ENCODE peak calls at places on chromosomes 2 and 18, in seven cellular contexts. P is sigmoid colon, J is uterus, F is K562, L is stomach, H is HepG2, S is adrenal gland. X is an unnamed sample.

GRCh38 chr2:174873457-174873856 is 109.2 kb upstream of the CHRNA1 start:
- DNase-seq in S (no peak), P (no peak), L (no peak), F (no peak), H (no peak), J (no peak), X (no peak)

GRCh38 chr2:15719566-15720313 is 128.1 kb downstream of the DDX1 start:
- DNase-seq in H (no peak), F (no peak), L (peak), P (no peak), J (no peak), S (no peak), X (no peak)

GRCh38 chr2:128304715-128305554 is 13.7 kb downstream of the HS6ST1 start:
- DNase-seq in J (peak), H (peak), L (peak), F (peak), P (peak), S (peak), X (no peak)

GRCh38 chr2:68423966-68424650 is 43.0 kb downstream of the FBXO48 start:
- DNase-seq in P (no peak), S (no peak), L (no peak), H (no peak), F (peak), J (no peak), X (peak)

GRCh38 chr18:23746851-23747250 is 57.6 kb downstream of the LAMA3 start:
- DNase-seq in L (no peak), F (no peak), J (no peak), S (no peak), H (no peak), P (no peak), X (no peak)

GRCh38 chr2:129611456-129611855 is 368.0 kb upstream of the RAB6C start:
- DNase-seq in J (no peak), S (no peak), H (no peak), P (no peak), F (no peak), L (no peak), X (no peak)

GRCh38 chr2:189799531-189799930 is 15.3 kb downstream of the PMS1 start:
- DNase-seq in F (no peak), L (no peak), S (no peak), J (no peak), H (no peak), P (no peak), X (peak)

GRCh38 chr2:73203055-73203681 is 794 bp downstream of the NOTO start:
- DNase-seq in H (no peak), P (no peak), J (no peak), S (no peak), L (no peak), F (no peak), X (no peak)

GRCh38 chr18:74395006-74395405 is 62.1 kb downstream of the DIPK1C start:
- DNase-seq in P (no peak), J (no peak), F (no peak), S (no peak), L (no peak), H (no peak), X (no peak)

GRCh38 chr2:100588071-100588786 is 25.4 kb downstream of the PDCL3 start:
- DNase-seq in F (peak), L (no peak), J (no peak), P (no peak), S (no peak), H (no peak), X (peak)

GRCh38 chr2:71331581-71332412 is at the start of gene ZNF638:
- DNase-seq in S (peak), F (peak), P (peak), L (peak), H (peak), J (peak), X (peak)
- TF ChIP-seq POLR2A in S (peak), F (peak), P (peak), L (no peak), H (peak), J (peak), X (peak)

GRCh38 chr2:150631236-150631603 is 143.8 kb upstream of the RND3 start:
- DNase-seq in F (no peak), H (no peak), P (no peak), L (no peak), S (no peak), J (no peak), X (no peak)

GRCh38 chr2:150626934-150627336 is 139.5 kb upstream of the RND3 start:
- DNase-seq in F (no peak), L (no peak), J (no peak), P (no peak), H (no peak), S (no peak), X (no peak)

GRCh38 chr2:150625741-150626140 is 138.3 kb upstream of the RND3 start:
- DNase-seq in F (no peak), J (no peak), H (no peak), P (no peak), S (no peak), L (no peak), X (no peak)

GRCh38 chr2:150627526-150627925 is 140.1 kb upstream of the RND3 start:
- DNase-seq in J (no peak), F (no peak), H (no peak), S (no peak), L (no peak), P (no peak), X (no peak)

DNA sequence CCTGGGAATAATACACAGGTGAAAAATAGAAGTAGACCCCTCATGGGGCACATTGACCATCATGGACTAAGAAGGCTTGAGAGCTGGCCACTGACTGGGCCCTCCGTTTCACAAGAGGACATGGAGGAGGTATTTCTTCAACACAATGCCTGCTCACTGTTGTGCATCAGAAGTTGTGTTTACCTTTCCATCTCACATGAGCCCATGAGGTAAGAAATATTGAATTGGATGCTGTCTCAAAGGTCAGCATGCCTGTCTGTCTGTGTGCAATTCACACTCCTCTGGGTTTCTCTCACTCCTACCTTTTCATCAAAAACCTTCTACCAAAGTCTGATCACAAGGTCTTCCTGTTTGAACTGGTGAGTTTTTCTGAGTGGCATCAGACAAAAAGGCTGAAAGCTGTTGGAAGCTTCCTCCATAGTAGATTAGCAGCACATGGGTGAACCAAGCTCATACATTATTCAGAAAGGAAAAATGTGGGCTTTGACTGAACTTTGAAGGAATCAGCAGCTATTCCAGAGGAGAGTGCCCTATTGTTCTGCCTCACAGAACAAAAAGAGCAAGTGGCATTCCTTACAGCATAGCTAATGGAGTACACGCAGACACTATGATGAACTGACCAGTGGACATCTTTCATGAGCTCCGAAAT is 143.2 kb upstream of the RND3 start:
- DNase-seq in F (no peak), H (no peak), P (no peak), S (no peak), L (no peak), J (no peak), X (no peak)
- TF ChIP-seq POLR2A in F (no peak), H (no peak), P (no peak), S (no peak), L (no peak), J (no peak), X (no peak)

GRCh38 chr2:239397856-239398470 is 2.9 kb downstream of the HDAC4 start:
- DNase-seq in F (no peak), P (peak), J (no peak), H (no peak), S (peak), L (no peak), X (no peak)

GRCh38 chr2:239395524-239395923 is 5.3 kb downstream of the HDAC4 start:
- DNase-seq in F (no peak), L (no peak), H (no peak), S (peak), P (peak), J (no peak), X (no peak)

GRCh38 chr2:239398536-239398935 is 2.3 kb downstream of the HDAC4 start:
- DNase-seq in L (no peak), H (no peak), J (peak), P (peak), F (no peak), S (peak), X (peak)

GRCh38 chr2:239394978-239395377 is 5.8 kb downstream of the HDAC4 start:
- DNase-seq in F (no peak), L (no peak), H (no peak), J (no peak), S (peak), P (peak), X (no peak)

GRCh38 chr2:239396881-239397681 is 3.7 kb downstream of the HDAC4 start:
- DNase-seq in L (peak), P (peak), S (peak), F (peak), J (peak), H (no peak), X (peak)
- TF ChIP-seq POLR2A in L (no peak), P (peak), S (no peak), F (no peak), J (no peak), H (no peak), X (no peak)

DNA sequence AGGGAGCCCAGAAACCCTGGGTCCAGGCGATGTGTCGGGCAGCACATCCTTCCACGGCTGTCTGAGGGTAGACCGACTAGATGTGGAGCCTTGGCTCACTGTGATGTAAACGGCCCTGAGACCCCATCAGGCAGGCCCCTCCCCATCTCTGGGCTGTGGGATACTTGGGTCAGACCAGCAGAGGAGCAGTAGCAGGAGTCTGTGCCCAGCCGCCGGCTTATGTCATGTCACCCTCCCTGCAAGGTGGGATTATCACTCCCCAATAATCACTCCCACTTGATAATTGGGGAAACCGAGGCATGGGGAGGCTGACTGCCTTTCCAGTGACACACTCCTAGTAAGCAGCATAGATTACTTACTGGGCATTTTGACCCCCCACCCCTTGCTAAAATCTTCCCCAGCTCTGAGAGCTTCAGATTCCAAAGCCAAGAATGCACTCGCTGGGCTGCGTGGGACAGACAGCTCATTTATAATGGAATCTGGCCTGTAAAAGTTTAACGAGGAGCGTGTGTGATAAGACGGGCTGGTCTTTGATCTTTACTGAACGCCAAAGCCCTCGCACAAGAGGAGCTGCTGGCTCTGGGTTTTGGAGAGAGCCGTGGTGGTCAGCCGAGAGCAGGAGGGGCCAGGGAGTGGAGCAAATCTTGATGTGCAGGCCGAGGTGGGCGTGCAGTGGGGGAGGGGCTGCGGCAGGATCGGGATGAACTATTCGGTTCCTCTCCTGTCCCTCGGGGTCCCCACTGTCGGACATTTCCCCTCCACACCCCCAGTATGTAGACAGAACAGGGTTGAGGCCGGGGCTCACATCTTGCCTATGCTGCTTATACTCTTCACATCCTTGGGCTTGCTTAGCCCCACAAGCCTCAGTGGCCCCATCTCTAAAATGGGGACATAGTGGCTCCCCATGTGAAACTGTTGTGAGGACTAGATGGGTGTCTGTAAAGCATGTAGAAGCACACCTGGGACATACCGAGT is 200.0 kb downstream of the GLI2 start:
- DNase-seq in S (peak), H (peak), F (no peak), L (peak), J (peak), P (no peak), X (no peak)
- TF ChIP-seq POLR2A in S (no peak), H (no peak), F (no peak), L (no peak), J (no peak), P (no peak), X (no peak)

DNA sequence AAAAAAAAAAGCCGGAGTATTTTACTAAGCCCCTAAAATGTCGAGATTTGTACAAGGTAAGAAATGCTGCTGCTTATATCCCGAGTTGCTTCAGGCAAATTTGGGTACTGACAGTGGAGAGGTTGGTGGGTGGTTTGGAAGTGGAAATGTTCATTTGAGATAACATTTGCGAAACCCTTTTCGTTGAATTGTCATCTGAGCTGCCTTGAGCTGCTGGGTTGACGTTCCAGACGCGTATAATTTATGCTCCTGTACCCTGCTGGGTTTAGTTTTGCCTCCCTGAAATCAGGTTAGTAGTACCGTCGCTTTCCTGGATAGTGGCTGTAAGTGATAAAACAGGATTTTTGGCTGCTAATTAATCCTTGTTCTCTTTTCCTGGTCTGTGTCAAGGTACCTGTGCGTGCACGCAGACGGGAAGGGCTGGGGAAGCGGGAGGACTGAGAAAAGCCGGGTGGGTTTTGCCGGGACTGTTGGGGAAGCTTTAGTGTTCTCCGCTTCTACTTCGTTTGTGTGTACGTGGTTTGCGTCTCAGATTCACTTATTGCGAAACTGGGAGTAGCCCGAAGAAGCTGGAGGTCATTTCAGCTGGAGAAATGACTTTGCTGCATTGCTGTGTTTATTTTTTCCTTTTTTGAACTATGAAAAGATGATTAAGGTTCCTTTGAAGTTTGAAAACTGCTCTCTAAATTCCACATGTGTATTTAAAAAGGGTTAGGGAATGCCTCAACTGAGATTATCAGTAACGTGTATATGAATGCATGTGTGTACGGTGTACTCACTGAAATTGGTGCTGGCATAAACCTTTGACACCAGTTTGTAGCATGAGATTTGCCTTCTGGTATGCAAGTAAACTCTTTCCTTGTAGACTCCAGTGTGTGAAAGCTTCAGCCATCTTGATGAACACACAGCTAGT is 709 bp downstream of the UGP2 start:
- DNase-seq in P (peak), S (peak), F (peak), J (peak), H (peak), L (peak), X (peak)
- TF ChIP-seq POLR2A in P (peak), S (peak), F (no peak), J (peak), H (no peak), L (no peak), X (no peak)

DNA sequence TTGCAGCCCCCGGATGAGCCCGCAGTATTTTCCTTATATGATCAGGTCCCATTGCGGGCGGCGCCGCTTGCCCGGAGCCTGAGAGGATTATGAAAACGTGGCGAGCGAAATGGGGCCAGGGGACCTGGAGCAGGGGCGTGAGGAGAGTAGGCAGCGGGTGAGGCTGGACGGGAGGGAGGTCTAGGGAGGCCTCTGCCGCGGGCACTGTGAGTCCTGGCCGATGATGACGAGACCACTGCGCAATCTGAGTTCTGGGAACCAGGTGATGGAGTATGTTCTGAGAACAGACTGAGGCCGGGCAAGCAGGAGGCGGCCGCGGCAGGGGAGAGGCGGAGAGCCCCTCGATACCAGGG is 790 bp upstream of the ACAA2 start:
- DNase-seq in S (peak), P (peak), F (peak), J (peak), H (peak), L (no peak), X (peak)
- TF ChIP-seq POLR2A in S (no peak), P (peak), F (peak), J (no peak), H (no peak), L (no peak), X (no peak)

GRCh38 chr18:58078889-58079573 is 35.0 kb downstream of the NEDD4L start:
- DNase-seq in P (no peak), H (no peak), J (no peak), L (peak), S (no peak), F (peak), X (no peak)
- TF ChIP-seq POLR2A in P (no peak), H (no peak), J (no peak), L (no peak), S (no peak), F (no peak), X (no peak)

X was measured in NB4.